ENCODE peak calls at places on chromosome 12, in four cellular contexts. Q is stimulated activated CD8-positive, alpha-beta memory T cell treated with anti-CD3 and anti-CD28 coated beads, Interleukin-4, amount 100 ng/mL, for 1 hour; C is amygdala; S is stimulated activated CD4-positive, alpha-beta T cell treated with anti-CD3 and anti-CD28 coated beads, Interleukin-1b, Interleukin-23, amount 100 ng/mL, for 24 hours. F is an unnamed sample.

GRCh38 chr12:24911284-24911791 is 37.6 kb downstream of the BCAT1 start:
- DNase-seq in Q (no peak), C (no peak), S (no peak), F (no peak)

GRCh38 chr12:6180300-6181051 is 19.7 kb upstream of the CD9 start:
- DNase-seq in Q (no peak), C (no peak), S (no peak), F (no peak)

GRCh38 chr12:104353012-104353981 is 49.8 kb downstream of the EID3 start:
- DNase-seq in Q (no peak), C (no peak), S (no peak), F (no peak)

GRCh38 chr12:46553266-46553665 is 180.7 kb upstream of the SLC38A2 start:
- DNase-seq in Q (no peak), C (no peak), S (no peak), F (no peak)

GRCh38 chr12:26434299-26434915 is 239.0 kb downstream of the SSPN start:
- DNase-seq in Q (no peak), C (no peak), S (no peak), F (no peak)

GRCh38 chr12:117363953-117364486 is 2.6 kb upstream of the NOS1 start:
- DNase-seq in Q (no peak), C (no peak), S (no peak), F (no peak)

GRCh38 chr12:43277630-43278267 is 274.3 kb downstream of the ADAMTS20 start:
- DNase-seq in Q (no peak), C (no peak), S (no peak), F (no peak)

GRCh38 chr12:29782285-29782820 is 1.4 kb downstream of the TMTC1 start:
- DNase-seq in Q (no peak), C (no peak), S (no peak), F (no peak)

GRCh38 chr12:66744956-66745383 is 66.1 kb upstream of the GRIP1 start:
- DNase-seq in Q (no peak), C (no peak), S (no peak), F (no peak)

GRCh38 chr12:7642287-7642686 is 23.4 kb downstream of the APOBEC1 start:
- DNase-seq in Q (no peak), C (no peak), S (no peak), F (no peak)

GRCh38 chr12:111687255-111687654 is 1.4 kb downstream of the ACAD10 start:
- DNase-seq in Q (no peak), C (no peak), S (no peak), F (no peak)

GRCh38 chr12:122079532-122080081 is 1.1 kb downstream of the MLXIP start:
- DNase-seq in Q (no peak), C (no peak), S (no peak), F (no peak)

GRCh38 chr12:6767592-6768384 is 1.6 kb downstream of the PTMS start:
- DNase-seq in Q (no peak), C (no peak), S (no peak), F (no peak)

GRCh38 chr12:88957358-88957757 is 377.1 kb upstream of the KITLG start:
- DNase-seq in Q (no peak), C (no peak), S (no peak), F (no peak)

GRCh38 chr12:105882404-105882803 is 256.4 kb downstream of the NUAK1 start:
- DNase-seq in Q (no peak), C (no peak), S (no peak), F (no peak)

GRCh38 chr12:53596920-53597363 is 29.2 kb downstream of the ATF7 start:
- DNase-seq in Q (no peak), C (no peak), S (no peak), F (no peak)

GRCh38 chr12:7112041-7112440 is 3.0 kb upstream of the C1RL start:
- DNase-seq in Q (no peak), C (no peak), S (no peak), F (no peak)

GRCh38 chr12:12022306-12022931 is 48.3 kb upstream of the BCL2L14 start:
- DNase-seq in Q (no peak), C (no peak), S (no peak), F (no peak)

GRCh38 chr12:109840349-109841073 is 7.3 kb upstream of the TRPV4 start:
- DNase-seq in Q (no peak), C (no peak), S (no peak), F (no peak)

GRCh38 chr12:47343684-47344567 is 264.2 kb upstream of the AMIGO2 start:
- DNase-seq in Q (no peak), C (no peak), S (no peak), F (no peak)

GRCh38 chr12:575948-576612 is 87.2 kb downstream of the NINJ2 start:
- DNase-seq in Q (peak), C (peak), S (peak), F (peak)

F was measured in GOT3.